ENCODE peak calls at places on chromosomes 12 and 14, in seven cellular contexts. R is Panc1, Z is SK-N-MC, E is astrocyte, U is OCI-LY7, D is HCT116, F is endothelial cell of umbilical vein. Y is an unnamed sample.

GRCh38 chr14:34175574-34175973 is 224.7 kb upstream of the EGLN3 start:
- DNase-seq in U (peak; percentile 37), Z (no peak), E (no peak), D (no peak), R (no peak), F (no peak), Y (no peak)

GRCh38 chr12:95805864-95806669 is 15.5 kb upstream of the NTN4 start:
- DNase-seq in U (no peak), F (peak; percentile 85), D (peak; percentile 60), E (peak; percentile 97), Z (no peak), R (peak; percentile 97), Y (peak; percentile 100)

GRCh38 chr12:31845613-31846321 is 113.4 kb upstream of the RESF1 start:
- DNase-seq in Z (no peak), R (no peak), D (no peak), F (no peak), E (no peak), U (no peak), Y (no peak)

GRCh38 chr12:120630139-120630895 is 10.1 kb upstream of the CABP1 start:
- DNase-seq in D (no peak), U (no peak), Z (no peak), R (no peak), F (no peak), E (no peak), Y (no peak)

GRCh38 chr12:110314308-110314707 is 33.3 kb downstream of the ATP2A2 start:
- DNase-seq in U (no peak), E (peak; percentile 81), F (peak; percentile 30), D (no peak), R (no peak), Z (no peak), Y (peak; percentile 44)

GRCh38 chr12:12534975-12535374 is 27.7 kb downstream of the DUSP16 start:
- DNase-seq in F (no peak), R (no peak), D (no peak), U (no peak), Z (no peak), E (no peak), Y (no peak)

GRCh38 chr12:52007158-52007921 is 594 bp downstream of the TAMALIN start:
- DNase-seq in Z (no peak), E (no peak), U (no peak), F (peak; percentile 47), R (no peak), D (no peak), Y (no peak)

GRCh38 chr14:69270097-69270496 is 10.1 kb downstream of the GALNT16 start:
- DNase-seq in E (no peak), F (no peak), R (no peak), U (no peak), D (no peak), Z (no peak), Y (no peak)

GRCh38 chr14:50116986-50117385 is 614 bp upstream of the VCPKMT start:
- DNase-seq in D (no peak), F (no peak), U (no peak), R (no peak), E (no peak), Z (no peak), Y (no peak)

GRCh38 chr12:82955020-82955419 is 268.3 kb downstream of the TMTC2 start:
- DNase-seq in E (no peak), D (no peak), R (no peak), Z (no peak), U (no peak), F (no peak), Y (no peak)

GRCh38 chr14:20799955-20800544 is 2.6 kb downstream of the RNASE1 start:
- DNase-seq in F (peak; percentile 90), U (no peak), Z (no peak), R (no peak), D (no peak), E (no peak), Y (no peak)

GRCh38 chr12:30047499-30048262 is 263.9 kb upstream of the TMTC1 start:
- DNase-seq in R (no peak), D (no peak), F (peak; percentile 79), E (peak; percentile 67), Z (no peak), U (no peak), Y (no peak)

GRCh38 chr12:90174198-90174510 is 465.5 kb upstream of the ATP2B1 start:
- DNase-seq in D (peak; percentile 6), Z (no peak), E (peak; percentile 36), R (no peak), F (no peak), U (no peak), Y (no peak)

GRCh38 chr12:132444957-132445883 is 44.7 kb upstream of the FBRSL1 start:
- DNase-seq in E (no peak), R (no peak), F (no peak), D (no peak), U (peak; percentile 92), Z (no peak), Y (no peak)
- H3K4me3 ChIP-seq in E (peak overlapping the region; percentile 23), R (peak overlapping the region; percentile 85), F (peak overlapping the region; percentile 42), D (peak overlapping the region; percentile 93), U (peak overlapping the region; percentile 78), Z (peak overlapping the region; percentile 40), Y (peak overlapping the region; percentile 29)

DNA sequence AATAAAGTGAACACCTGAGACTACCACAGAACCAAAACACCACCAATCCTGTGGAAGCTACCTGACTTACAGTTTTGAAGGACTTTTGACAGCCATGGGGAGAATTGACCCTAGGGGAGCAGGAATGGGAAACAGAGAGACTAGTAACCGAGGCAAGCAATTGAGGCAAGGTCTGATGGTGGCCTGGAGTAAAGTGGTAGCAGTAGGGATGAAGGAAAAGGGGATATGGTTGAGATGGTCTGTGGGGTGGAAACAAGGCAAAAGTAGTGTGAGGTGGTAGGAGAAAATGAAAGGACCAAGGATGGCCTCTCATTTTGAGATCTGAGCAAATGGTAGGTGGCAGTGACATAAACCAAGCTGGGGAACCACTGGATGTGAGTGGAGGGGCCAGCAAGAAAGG is 4.2 kb upstream of the IRF9 start:
- DNase-seq in D (no peak), F (no peak), Z (no peak), R (no peak), U (no peak), E (no peak), Y (no peak)
- H3K36me3 ChIP-seq in D (peaks cover 46% of the 10 kb centered on the region), F (peaks cover 25% of the 10 kb centered on the region), Z (peaks cover 48% of the 10 kb centered on the region), R (peaks cover 3% of the 10 kb centered on the region), U (peaks cover 69% of the 10 kb centered on the region), E (peaks cover 33% of the 10 kb centered on the region), Y (peaks cover 40% of the 10 kb centered on the region)

DNA sequence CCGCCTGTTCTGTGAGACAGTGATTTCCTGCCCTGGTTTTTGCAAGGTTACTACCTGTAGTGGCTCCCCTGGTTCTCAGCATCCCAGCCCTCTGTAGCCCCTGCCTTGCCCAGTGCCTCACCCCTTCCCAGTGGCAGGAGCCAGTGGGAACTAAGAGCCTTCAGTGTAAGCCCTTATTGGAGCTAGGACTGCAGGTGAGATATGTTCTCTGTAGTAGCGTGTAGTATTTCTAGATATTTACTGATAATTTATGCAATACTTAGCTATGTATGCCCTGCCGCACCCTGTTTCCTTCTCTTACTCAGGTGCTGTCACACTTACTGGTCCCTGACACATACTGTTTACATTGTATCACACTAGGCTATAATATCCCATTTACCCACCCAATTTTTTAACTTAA is 3.6 kb downstream of the BMAL2 start:
- DNase-seq in E (no peak), U (no peak), R (no peak), F (no peak), Z (no peak), D (no peak), Y (no peak)
- H3K4me3 ChIP-seq in E (no peak overlapping the region), U (no peak overlapping the region), R (no peak overlapping the region), F (no peak overlapping the region), Z (no peak overlapping the region), D (no peak overlapping the region), Y (no peak overlapping the region)

GRCh38 chr12:27651201-27651600 is 45.0 kb upstream of the REP15 start:
- DNase-seq in E (no peak), U (no peak), R (no peak), D (no peak), Z (no peak), F (no peak), Y (no peak)
- H3K36me3 ChIP-seq in E (peaks cover 12% of the 10 kb centered on the region), U (no peaks in the 10 kb centered on the region), R (no peaks in the 10 kb centered on the region), D (no peaks in the 10 kb centered on the region), Z (no peaks in the 10 kb centered on the region), F (no peaks in the 10 kb centered on the region), Y (no peaks in the 10 kb centered on the region)

GRCh38 chr12:115297445-115297844 is 613.5 kb upstream of the TBX3 start:
- DNase-seq in Z (no peak), D (no peak), E (no peak), F (no peak), R (no peak), U (no peak), Y (no peak)

GRCh38 chr12:115294443-115295133 is 610.6 kb upstream of the TBX3 start:
- DNase-seq in Z (no peak), F (no peak), U (no peak), E (peak; percentile 26), R (no peak), D (no peak), Y (no peak)

GRCh38 chr12:115296613-115297012 is 612.6 kb upstream of the TBX3 start:
- DNase-seq in D (no peak), F (no peak), E (no peak), Z (no peak), U (no peak), R (no peak), Y (no peak)

GRCh38 chr12:115295886-115296285 is 611.9 kb upstream of the TBX3 start:
- DNase-seq in U (no peak), R (no peak), F (no peak), D (no peak), E (no peak), Z (no peak), Y (no peak)
- H3K4me3 ChIP-seq in U (no peak overlapping the region), R (no peak overlapping the region), F (no peak overlapping the region), D (no peak overlapping the region), E (no peak overlapping the region), Z (no peak overlapping the region), Y (no peak overlapping the region)

DNA sequence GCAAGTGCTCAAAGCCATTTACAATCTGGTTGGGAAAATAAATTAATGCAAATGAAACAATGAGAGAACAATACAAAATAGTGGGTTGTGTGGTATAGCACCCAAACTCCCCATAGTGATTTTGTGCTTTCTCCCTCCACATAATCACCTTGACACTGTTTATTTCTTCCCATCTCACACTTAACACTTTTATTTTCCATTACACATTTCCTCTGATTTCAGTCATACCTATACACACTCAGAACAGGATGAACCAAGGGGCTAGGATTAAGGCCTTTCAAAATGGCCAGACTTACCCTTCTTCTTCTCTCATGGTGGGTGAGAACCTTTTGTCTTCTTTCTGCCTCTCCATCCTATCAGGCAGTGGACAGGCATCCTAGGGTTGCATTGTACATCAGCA is 13.9 kb upstream of the PDE1B start:
- DNase-seq in F (no peak), U (no peak), Z (no peak), R (no peak), E (no peak), D (no peak), Y (no peak)
- H3K36me3 ChIP-seq in F (no peaks in the 10 kb centered on the region), U (peaks cover 100% of the 10 kb centered on the region), Z (peaks cover 100% of the 10 kb centered on the region), R (no peaks in the 10 kb centered on the region), E (no peaks in the 10 kb centered on the region), D (no peaks in the 10 kb centered on the region), Y (no peaks in the 10 kb centered on the region)

Y was measured in BJ.